ENCODE peak calls at places on chromosomes 6 and 20, in four cellular contexts. Y is mucosa of gallbladder, Q is substantia nigra, T is cardiac fibroblast. J is an unnamed sample.

GRCh38 chr6:34239893-34240292 is 3.2 kb downstream of the HMGA1 start:
- DNase-seq in Y (no peak), T (no peak), Q (no peak), J (no peak)

GRCh38 chr6:151161363-151161762 is 78.4 kb upstream of the AKAP12 start:
- DNase-seq in Y (no peak), T (no peak), Q (no peak), J (no peak)

GRCh38 chr6:90859612-90860011 is 272.7 kb upstream of the MAP3K7 start:
- DNase-seq in Q (no peak), T (no peak), Y (no peak), J (no peak)

GRCh38 chr20:59316911-59317310 is 16.5 kb downstream of the EDN3 start:
- DNase-seq in Q (no peak), Y (no peak), T (no peak), J (no peak)

GRCh38 chr20:17758512-17758911 is 58.7 kb downstream of the BANF2 start:
- DNase-seq in Y (no peak), Q (no peak), T (no peak), J (no peak)

GRCh38 chr6:109241199-109241598 is 141.1 kb downstream of the CD164 start:
- DNase-seq in Q (no peak), T (peak), Y (no peak), J (peak)

GRCh38 chr6:45709834-45710233 is 305.8 kb downstream of the CLIC5 start:
- DNase-seq in T (peak), Y (no peak), Q (no peak), J (no peak)

GRCh38 chr20:17856024-17856564 is 112.5 kb downstream of the SNX5 start:
- DNase-seq in T (no peak), Q (no peak), Y (peak), J (no peak)

GRCh38 chr6:161432546-161432945 is 158.7 kb upstream of the AGPAT4 start:
- DNase-seq in T (no peak), Y (no peak), Q (no peak), J (no peak)

GRCh38 chr6:162385980-162386379 is 341.6 kb downstream of the PRKN start:
- DNase-seq in Y (no peak), Q (no peak), T (peak), J (no peak)

GRCh38 chr6:68876792-68877493 is 241.9 kb downstream of the ADGRB3 start:
- DNase-seq in Q (no peak), Y (no peak), T (peak), J (no peak)

GRCh38 chr6:17869010-17869752 is 118.3 kb downstream of the KIF13A start:
- DNase-seq in Q (no peak), T (no peak), Y (no peak), J (peak)

J was measured in HCEC 1CT.